ENCODE peak calls at places on chromosomes 16 and 17, in eight cellular contexts. B is glutamatergic neuron, O is RWPE1, K is left ventricle myocardium inferior, X is psoas muscle, I is AG04449, N is mucosa of descending colon, U is endodermal cell. A is an unnamed sample.

GRCh38 chr17:18043491-18043890 is 4.3 kb downstream of the GID4 start:
- DNase-seq in O (no peak), N (no peak), K (no peak), U (no peak), I (no peak), B (no peak), X (no peak), A (peak)

GRCh38 chr17:48605991-48606891 is 1.5 kb upstream of the HOXB6 start:
- DNase-seq in I (no peak), K (no peak), N (no peak), X (no peak), O (no peak), U (peak), B (no peak), A (no peak)

GRCh38 chr17:5825717-5826330 is 241.5 kb upstream of the NLRP1 start:
- DNase-seq in N (no peak), B (no peak), U (no peak), O (no peak), I (no peak), X (no peak), K (no peak), A (no peak)

GRCh38 chr17:7838291-7839075 is 4.5 kb downstream of the KDM6B start:
- DNase-seq in B (peak), K (no peak), I (no peak), X (peak), N (peak), O (no peak), U (peak), A (no peak)

GRCh38 chr17:8468988-8469387 is 33.3 kb downstream of the NDEL1 start:
- DNase-seq in K (no peak), B (no peak), U (no peak), O (no peak), N (no peak), I (no peak), X (no peak), A (no peak)

GRCh38 chr17:17401271-17401781 is 75.5 kb upstream of the MED9 start:
- DNase-seq in U (peak), I (no peak), X (peak), B (no peak), K (no peak), O (no peak), N (no peak), A (peak)

GRCh38 chr17:311119-311848 is 41.3 kb downstream of the RPH3AL start:
- DNase-seq in N (no peak), K (no peak), I (no peak), O (no peak), B (peak), U (no peak), X (peak), A (no peak)

GRCh38 chr16:65012357-65012756 is 109.5 kb downstream of the CDH11 start:
- DNase-seq in U (no peak), B (no peak), O (no peak), N (no peak), I (no peak), X (no peak), K (no peak), A (no peak)

GRCh38 chr17:64115871-64116534 is 13.9 kb downstream of the ERN1 start:
- DNase-seq in K (no peak), B (no peak), O (peak), I (peak), X (no peak), N (no peak), U (peak), A (peak)

GRCh38 chr17:17129466-17129865 is 76.7 kb downstream of the PLD6 start:
- DNase-seq in X (peak), U (no peak), K (no peak), I (no peak), N (no peak), B (no peak), O (no peak), A (no peak)

GRCh38 chr16:80570106-80570478 is 29.3 kb downstream of the DYNLRB2 start:
- DNase-seq in N (no peak), K (no peak), X (no peak), B (no peak), I (no peak), O (no peak), U (no peak), A (peak)

GRCh38 chr16:83951544-83951943 is 1.5 kb upstream of the OSGIN1 start:
- DNase-seq in N (no peak), X (no peak), O (no peak), K (no peak), I (no peak), U (no peak), B (no peak), A (no peak)

GRCh38 chr16:53704445-53704813 is 473 bp downstream of the FTO start:
- DNase-seq in I (no peak), U (no peak), N (no peak), K (no peak), O (no peak), X (no peak), B (no peak), A (no peak)

GRCh38 chr16:2963074-2963610 is 933 bp upstream of the KREMEN2 start:
- DNase-seq in N (no peak), O (no peak), U (peak), X (no peak), K (no peak), I (no peak), B (no peak), A (no peak)

GRCh38 chr16:54699656-54700055 is 231.0 kb upstream of the IRX5 start:
- DNase-seq in K (no peak), N (no peak), X (no peak), B (no peak), U (no peak), O (no peak), I (no peak), A (no peak)

GRCh38 chr16:1492082-1492922 is 858 bp upstream of the TELO2 start:
- DNase-seq in B (no peak), K (no peak), U (no peak), N (peak), X (no peak), O (no peak), I (no peak), A (no peak)

GRCh38 chr17:43085489-43085888 is 39.7 kb downstream of the BRCA1 start:
- DNase-seq in U (no peak), X (no peak), N (no peak), B (no peak), K (no peak), O (no peak), I (no peak), A (peak)

GRCh38 chr16:16143038-16143763 is 80.1 kb downstream of the ABCC6 start:
- DNase-seq in K (no peak), I (no peak), X (no peak), O (no peak), N (no peak), B (no peak), U (peak), A (peak)

GRCh38 chr16:54970016-54970415 is 39.4 kb downstream of the IRX5 start:
- DNase-seq in N (no peak), B (no peak), X (no peak), U (no peak), I (no peak), O (no peak), K (no peak), A (no peak)

GRCh38 chr16:30996324-30996999 is 11.5 kb downstream of the HSD3B7 start:
- DNase-seq in N (peak), U (no peak), K (no peak), X (no peak), B (no peak), O (no peak), I (no peak), A (no peak)

GRCh38 chr16:19071811-19072777 is 4.7 kb downstream of the COQ7 start:
- DNase-seq in X (peak), N (peak), K (peak), U (peak), I (no peak), O (peak), B (peak), A (peak)

GRCh38 chr17:49616086-49616485 is 40.4 kb downstream of the NXPH3 start:
- DNase-seq in O (peak), N (no peak), B (no peak), K (no peak), X (no peak), U (no peak), I (no peak), A (peak)
- TF ChIP-seq CTCF in O (no peak), N (no peak), B (no peak), K (peak), X (no peak), U (peak), I (no peak), A (no peak)

GRCh38 chr16:11050536-11050935 is 106.2 kb downstream of the CLEC16A start:
- DNase-seq in B (no peak), U (no peak), O (no peak), N (no peak), I (no peak), X (no peak), K (no peak), A (no peak)

GRCh38 chr16:11049396-11050059 is 105.2 kb downstream of the CLEC16A start:
- DNase-seq in K (no peak), B (no peak), U (peak), I (no peak), N (no peak), X (no peak), O (peak), A (no peak)

GRCh38 chr16:11047057-11047456 is 102.7 kb downstream of the CLEC16A start:
- DNase-seq in B (no peak), N (no peak), O (no peak), X (no peak), U (no peak), K (no peak), I (peak), A (no peak)

GRCh38 chr16:11045846-11046245 is 101.5 kb downstream of the CLEC16A start:
- DNase-seq in O (no peak), N (no peak), K (no peak), B (no peak), X (no peak), I (no peak), U (peak), A (no peak)

GRCh38 chr16:11047939-11048500 is 103.7 kb downstream of the CLEC16A start:
- DNase-seq in K (no peak), N (no peak), I (no peak), X (no peak), B (no peak), U (peak), O (no peak), A (no peak)
- TF ChIP-seq CTCF in K (no peak), N (no peak), I (no peak), X (no peak), B (no peak), U (no peak), O (no peak), A (no peak)

GRCh38 chr16:383326-384020 is 1.7 kb upstream of the PGAP6 start:
- DNase-seq in I (no peak), B (no peak), U (peak), K (no peak), N (peak), X (no peak), O (no peak), A (peak)

GRCh38 chr16:381788-382717 is at the start of gene PGAP6:
- DNase-seq in U (peak), X (peak), I (no peak), O (peak), K (peak), N (peak), B (peak), A (peak)

GRCh38 chr16:389317-389716 is 7.5 kb upstream of the PGAP6 start:
- DNase-seq in O (no peak), K (no peak), I (no peak), X (no peak), U (no peak), B (no peak), N (no peak), A (no peak)

GRCh38 chr16:391885-392335 is 5.1 kb upstream of the NME4 start:
- DNase-seq in K (no peak), I (no peak), O (no peak), U (peak), X (peak), B (peak), N (peak), A (peak)

GRCh38 chr16:386641-387156 is 4.9 kb upstream of the PGAP6 start:
- DNase-seq in I (no peak), X (no peak), B (no peak), U (no peak), O (no peak), K (no peak), N (no peak), A (no peak)
- TF ChIP-seq CTCF in I (no peak), X (no peak), B (no peak), U (no peak), O (no peak), K (no peak), N (no peak), A (peak)

GRCh38 chr16:87076950-87077749 is 240.0 kb downstream of the C16orf95 start:
- DNase-seq in K (peak), B (peak), O (peak), N (peak), I (no peak), U (peak), X (no peak), A (peak)
- TF ChIP-seq CTCF in K (peak), B (peak), O (peak), N (peak), I (peak), U (peak), X (peak), A (peak)

GRCh38 chr17:75764711-75765421 is at the start of gene GALK1:
- DNase-seq in I (no peak), O (peak), U (peak), B (peak), N (peak), X (peak), K (peak), A (peak)

GRCh38 chr17:75765981-75766380 is 989 bp upstream of the GALK1 start:
- DNase-seq in B (no peak), X (peak), U (peak), K (no peak), N (no peak), I (no peak), O (no peak), A (no peak)

GRCh38 chr17:75763269-75763607 is 1.8 kb downstream of the GALK1 start:
- DNase-seq in K (no peak), I (no peak), N (no peak), U (no peak), B (no peak), X (no peak), O (no peak), A (no peak)

GRCh38 chr17:75763613-75764416 is 1.2 kb downstream of the GALK1 start:
- DNase-seq in U (peak), N (peak), O (no peak), I (no peak), K (no peak), X (peak), B (no peak), A (no peak)

DNA sequence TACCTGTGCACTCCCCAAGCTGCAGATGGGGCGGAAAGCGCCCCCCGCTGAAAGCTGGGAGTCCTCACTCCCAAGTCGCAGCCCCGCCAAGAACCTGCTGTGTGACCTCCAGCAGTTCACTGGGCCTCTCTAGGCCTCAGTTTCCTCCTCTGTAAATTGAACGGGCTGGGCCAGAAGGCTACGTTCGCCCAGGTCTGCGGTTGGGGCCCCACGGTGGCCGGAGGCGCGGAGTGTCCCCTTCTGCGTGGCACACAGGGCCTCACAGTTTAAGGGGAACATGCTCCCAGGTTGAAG is 628 bp downstream of the GALK1 start:
- DNase-seq in K (no peak), U (no peak), O (no peak), X (no peak), N (no peak), B (no peak), I (no peak), A (no peak)
- TF ChIP-seq CTCF in K (no peak), U (no peak), O (no peak), X (no peak), N (no peak), B (no peak), I (no peak), A (no peak)

DNA sequence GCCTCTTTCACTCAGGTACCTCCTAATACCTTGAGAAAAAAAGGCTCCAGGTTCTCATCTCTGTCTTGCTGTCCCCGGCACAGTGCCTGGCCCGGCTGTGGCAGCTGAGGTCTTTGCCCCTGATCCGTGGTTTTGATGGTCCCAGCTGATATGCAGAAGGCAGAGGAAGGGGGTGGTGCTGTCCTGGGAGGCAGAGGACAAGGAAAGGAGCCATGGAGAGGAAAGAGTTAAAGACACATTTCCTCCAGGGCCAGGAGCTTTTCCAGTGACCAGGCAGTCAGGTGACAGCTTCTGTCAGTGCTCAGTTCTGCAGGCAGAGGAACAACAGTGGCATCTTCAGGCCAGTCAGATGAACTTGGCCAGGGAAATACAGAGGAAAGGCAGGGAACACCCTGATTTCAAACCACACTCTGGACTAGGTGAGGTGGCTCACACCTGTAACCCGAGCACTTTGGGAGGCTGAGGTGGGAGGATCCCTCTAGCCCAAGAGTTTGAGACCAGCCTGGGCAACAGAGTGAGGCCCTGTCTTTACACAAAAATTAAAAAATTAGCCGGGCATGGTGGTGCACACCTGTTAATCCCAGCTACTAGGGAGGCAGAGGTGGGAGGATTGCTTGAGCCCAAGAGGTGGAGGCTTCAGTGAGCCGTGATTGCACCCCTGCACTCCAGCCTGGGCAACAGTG is 3.3 kb upstream of the COG1 start:
- DNase-seq in B (peak), U (peak), X (no peak), N (no peak), I (no peak), O (peak), K (no peak), A (peak)
- TF ChIP-seq CTCF in B (no peak), U (peak), X (peak), N (no peak), I (peak), O (peak), K (peak), A (peak)

GRCh38 chr16:66552288-66553143 is at the start of gene CKLF:
- DNase-seq in B (peak), N (peak), X (peak), U (peak), K (peak), O (peak), I (peak), A (peak)

GRCh38 chr16:66553223-66553622 is 847 bp downstream of the CKLF start:
- DNase-seq in N (peak), U (no peak), K (no peak), X (no peak), B (no peak), O (no peak), I (no peak), A (no peak)

GRCh38 chr16:66549284-66550131 is at the start of gene TK2:
- DNase-seq in N (peak), O (peak), K (peak), B (peak), U (peak), I (no peak), X (peak), A (no peak)

GRCh38 chr16:66551788-66552287 is 538 bp upstream of the CKLF start:
- DNase-seq in X (no peak), O (no peak), K (no peak), B (no peak), I (no peak), U (no peak), N (no peak), A (no peak)

GRCh38 chr16:66551362-66551761 is 1.0 kb upstream of the CKLF start:
- DNase-seq in O (no peak), K (no peak), N (peak), U (peak), I (no peak), X (no peak), B (peak), A (peak)
- TF ChIP-seq CTCF in O (no peak), K (peak), N (no peak), U (peak), I (no peak), X (peak), B (peak), A (no peak)

GRCh38 chr17:28480278-28480677 is 6.8 kb downstream of the SLC13A2 start:
- DNase-seq in I (no peak), O (no peak), U (no peak), K (no peak), N (no peak), B (no peak), X (no peak), A (no peak)
- TF ChIP-seq CTCF in I (no peak), O (no peak), U (no peak), K (no peak), N (no peak), B (no peak), X (no peak), A (no peak)

A was measured in MCF 10A.